ENCODE peak calls at places on chromosomes 16 and 17, in seven cellular contexts. P is astrocyte of the cerebellum, V is RPMI8226, D is NCI-H1105 treated with DMSO at 0.1 percent for 48 hours, J is AG10803, S is KG1, X is sigmoid colon. M is an unnamed sample.
A peak's percentile ranks its signal among the peaks of the same experiment; 100 is the strongest.

GRCh38 chr16:24309222-24309905 is 53.2 kb downstream of the CACNG3 start:
- DNase-seq in S (no peak), X (no peak), D (no peak), P (peak; percentile 6), J (peak; percentile 0), V (peak; percentile 73), M (peak; percentile 44)

GRCh38 chr16:70696952-70697600 is 11.2 kb upstream of the MTSS2 start:
- DNase-seq in S (peak; percentile 34), X (no peak), D (no peak), J (no peak), V (no peak), P (no peak), M (no peak)

GRCh38 chr16:68021490-68021889 is 1.5 kb downstream of the DDX28 start:
- DNase-seq in D (no peak), X (no peak), S (no peak), V (no peak), P (no peak), J (no peak), M (no peak)

GRCh38 chr16:88431651-88432050 is 21.4 kb upstream of the ZFPM1 start:
- DNase-seq in D (no peak), J (no peak), P (no peak), S (no peak), X (no peak), V (no peak), M (no peak)

GRCh38 chr16:1335996-1336395 is 2.6 kb downstream of the BAIAP3 start:
- DNase-seq in J (no peak), V (peak; percentile 30), X (no peak), S (no peak), D (peak; percentile 6), P (no peak), M (no peak)

GRCh38 chr17:42107124-42107523 is 5.4 kb downstream of the DHX58 start:
- DNase-seq in V (no peak), X (no peak), P (no peak), S (no peak), D (no peak), J (no peak), M (no peak)

GRCh38 chr17:75854111-75854748 is 905 bp downstream of the WBP2 start:
- DNase-seq in D (no peak), X (peak; percentile 81), S (no peak), V (no peak), P (no peak), J (peak; percentile 74), M (peak; percentile 81)

GRCh38 chr17:81346090-81346907 is 49.0 kb upstream of the BAHCC1 start:
- DNase-seq in S (peak; percentile 62), J (peak; percentile 95), X (peak; percentile 100), D (peak; percentile 90), P (peak; percentile 90), V (peak; percentile 98), M (peak; percentile 94)

GRCh38 chr17:79861371-79862216 is 22.4 kb upstream of the CBX4 start:
- DNase-seq in J (no peak), X (no peak), D (no peak), S (no peak), V (no peak), P (no peak), M (no peak)

GRCh38 chr16:11370084-11370931 is 25.0 kb downstream of the RMI2 start:
- DNase-seq in J (peak; percentile 11), S (no peak), D (no peak), P (no peak), X (no peak), V (peak; percentile 50), M (no peak)

GRCh38 chr16:82639666-82640336 is 13.0 kb downstream of the CDH13 start:
- DNase-seq in J (peak; percentile 50), D (peak; percentile 7), P (no peak), S (peak; percentile 14), X (peak; percentile 56), V (peak; percentile 39), M (peak; percentile 67)

GRCh38 chr17:8064590-8065019 is 22.9 kb downstream of the ALOX12B start:
- DNase-seq in J (no peak), S (no peak), V (no peak), P (no peak), X (no peak), D (no peak), M (no peak)